ENCODE peak calls at places on chromosomes 11 and 22, in four cellular contexts. One of them, this sample, is unnamed.

GRCh38 chr22:23762866-23763578 is at the start of gene C22orf15:
- DNase-seq in fibroblast of mammary gland: no peak
- DNase-seq in fibroblast of the aortic adventitia: peak; percentile 16
- DNase-seq in cardiac muscle cell: no peak
- DNase-seq in this sample: peak; percentile 42

GRCh38 chr11:541433-541885 is 4.1 kb downstream of the LRRC56 start:
- DNase-seq in fibroblast of mammary gland: no peak
- DNase-seq in fibroblast of the aortic adventitia: no peak
- DNase-seq in cardiac muscle cell: no peak
- DNase-seq in this sample: no peak

GRCh38 chr11:62805991-62806441 is 776 bp upstream of the NXF1 start:
- DNase-seq in fibroblast of mammary gland: no peak
- DNase-seq in fibroblast of the aortic adventitia: no peak
- DNase-seq in cardiac muscle cell: no peak
- DNase-seq in this sample: peak; percentile 41

GRCh38 chr11:12744831-12745502 is 70.7 kb downstream of the TEAD1 start:
- DNase-seq in fibroblast of mammary gland: no peak
- DNase-seq in fibroblast of the aortic adventitia: no peak
- DNase-seq in cardiac muscle cell: peak; percentile 91
- DNase-seq in this sample: peak; percentile 26

GRCh38 chr22:20758688-20759087 is 15.2 kb upstream of the SERPIND1 start:
- DNase-seq in fibroblast of mammary gland: no peak
- DNase-seq in fibroblast of the aortic adventitia: no peak
- DNase-seq in cardiac muscle cell: no peak
- DNase-seq in this sample: no peak

GRCh38 chr11:117458275-117459120 is 130.8 kb downstream of the CEP164 start:
- DNase-seq in fibroblast of mammary gland: no peak
- DNase-seq in fibroblast of the aortic adventitia: no peak
- DNase-seq in cardiac muscle cell: no peak
- DNase-seq in this sample: no peak

GRCh38 chr11:23727821-23728220 is 769.0 kb upstream of the LUZP2 start:
- DNase-seq in fibroblast of mammary gland: peak; percentile 50
- DNase-seq in fibroblast of the aortic adventitia: peak; percentile 10
- DNase-seq in cardiac muscle cell: peak; percentile 27
- DNase-seq in this sample: peak; percentile 90

GRCh38 chr22:38963872-38964271 is 6.5 kb downstream of the APOBEC3A start:
- DNase-seq in fibroblast of mammary gland: no peak
- DNase-seq in fibroblast of the aortic adventitia: no peak
- DNase-seq in cardiac muscle cell: no peak
- DNase-seq in this sample: no peak

GRCh38 chr11:128379587-128380279 is 207.6 kb downstream of the ETS1 start:
- DNase-seq in fibroblast of mammary gland: no peak
- DNase-seq in fibroblast of the aortic adventitia: no peak
- DNase-seq in cardiac muscle cell: peak; percentile 31
- DNase-seq in this sample: no peak

GRCh38 chr22:24066872-24067271 is 55.8 kb downstream of the CABIN1 start:
- DNase-seq in fibroblast of mammary gland: no peak
- DNase-seq in fibroblast of the aortic adventitia: no peak
- DNase-seq in cardiac muscle cell: no peak
- DNase-seq in this sample: no peak

GRCh38 chr11:98549571-98549970 is 471.2 kb upstream of the CNTN5 start:
- DNase-seq in fibroblast of mammary gland: no peak
- DNase-seq in fibroblast of the aortic adventitia: no peak
- DNase-seq in cardiac muscle cell: no peak
- DNase-seq in this sample: no peak

GRCh38 chr11:117691501-117691900 is 105.5 kb downstream of the DSCAML1 start:
- DNase-seq in fibroblast of mammary gland: no peak
- DNase-seq in fibroblast of the aortic adventitia: no peak
- DNase-seq in cardiac muscle cell: no peak
- DNase-seq in this sample: no peak

GRCh38 chr11:44213148-44213547 is 96.8 kb downstream of the ALX4 start:
- DNase-seq in fibroblast of mammary gland: no peak
- DNase-seq in fibroblast of the aortic adventitia: no peak
- DNase-seq in cardiac muscle cell: no peak
- DNase-seq in this sample: no peak

GRCh38 chr22:28560005-28560742 is 119.5 kb downstream of the TTC28 start:
- DNase-seq in fibroblast of mammary gland: peak; percentile 75
- DNase-seq in fibroblast of the aortic adventitia: peak; percentile 78
- DNase-seq in cardiac muscle cell: no peak
- DNase-seq in this sample: peak; percentile 46

GRCh38 chr22:36860821-36861659 is at the start of gene NCF4:
- DNase-seq in fibroblast of mammary gland: no peak
- DNase-seq in fibroblast of the aortic adventitia: no peak
- DNase-seq in cardiac muscle cell: no peak
- DNase-seq in this sample: no peak

GRCh38 chr22:27667121-27667843 is 134.3 kb downstream of the MN1 start:
- DNase-seq in fibroblast of mammary gland: no peak
- DNase-seq in fibroblast of the aortic adventitia: peak; percentile 58
- DNase-seq in cardiac muscle cell: peak; percentile 74
- DNase-seq in this sample: no peak

GRCh38 chr11:62491571-62492329 is 54.9 kb downstream of the AHNAK start:
- DNase-seq in fibroblast of mammary gland: no peak
- DNase-seq in fibroblast of the aortic adventitia: no peak
- DNase-seq in cardiac muscle cell: no peak
- DNase-seq in this sample: no peak

GRCh38 chr11:105092255-105093239 is 47.0 kb downstream of the CARD18 start:
- DNase-seq in fibroblast of mammary gland: peak; percentile 9
- DNase-seq in fibroblast of the aortic adventitia: peak; percentile 32
- DNase-seq in cardiac muscle cell: no peak
- DNase-seq in this sample: no peak

GRCh38 chr22:24426859-24427499 is 420 bp upstream of the ADORA2A start:
- DNase-seq in fibroblast of mammary gland: no peak
- DNase-seq in fibroblast of the aortic adventitia: no peak
- DNase-seq in cardiac muscle cell: no peak
- DNase-seq in this sample: no peak

GRCh38 chr22:43127166-43127908 is 15.9 kb downstream of the MCAT start:
- DNase-seq in fibroblast of mammary gland: no peak
- DNase-seq in fibroblast of the aortic adventitia: no peak
- DNase-seq in cardiac muscle cell: no peak
- DNase-seq in this sample: no peak

GRCh38 chr11:117816151-117816741 is 8.3 kb downstream of the FXYD2 start:
- DNase-seq in fibroblast of mammary gland: peak; percentile 58
- DNase-seq in fibroblast of the aortic adventitia: peak; percentile 52
- DNase-seq in cardiac muscle cell: peak; percentile 64
- DNase-seq in this sample: no peak

GRCh38 chr11:74018331-74019005 is 9.6 kb upstream of the UCP3 start:
- DNase-seq in fibroblast of mammary gland: peak; percentile 96
- DNase-seq in fibroblast of the aortic adventitia: peak; percentile 91
- DNase-seq in cardiac muscle cell: peak; percentile 33
- DNase-seq in this sample: peak; percentile 96

GRCh38 chr11:128095459-128096096 is 491.8 kb downstream of the ETS1 start:
- DNase-seq in fibroblast of mammary gland: peak; percentile 69
- DNase-seq in fibroblast of the aortic adventitia: peak; percentile 74
- DNase-seq in cardiac muscle cell: no peak
- DNase-seq in this sample: peak; percentile 91

GRCh38 chr22:21741059-21741458 is 5.5 kb upstream of the YPEL1 start:
- DNase-seq in fibroblast of mammary gland: no peak
- DNase-seq in fibroblast of the aortic adventitia: no peak
- DNase-seq in cardiac muscle cell: no peak
- DNase-seq in this sample: no peak

GRCh38 chr11:92159931-92160330 is 64.7 kb upstream of the FAT3 start:
- DNase-seq in fibroblast of mammary gland: no peak
- DNase-seq in fibroblast of the aortic adventitia: no peak
- DNase-seq in cardiac muscle cell: no peak
- DNase-seq in this sample: no peak

GRCh38 chr22:30062934-30063333 is 17.3 kb upstream of the HORMAD2 start:
- DNase-seq in fibroblast of mammary gland: no peak
- DNase-seq in fibroblast of the aortic adventitia: no peak
- DNase-seq in cardiac muscle cell: no peak
- DNase-seq in this sample: no peak

GRCh38 chr11:118785362-118785761 is 5.6 kb downstream of the DDX6 start:
- DNase-seq in fibroblast of mammary gland: peak; percentile 68
- DNase-seq in fibroblast of the aortic adventitia: peak; percentile 57
- DNase-seq in cardiac muscle cell: no peak
- DNase-seq in this sample: peak; percentile 41

GRCh38 chr11:94639901-94640721 is 72.9 kb downstream of the PIWIL4 start:
- DNase-seq in fibroblast of mammary gland: no peak
- DNase-seq in fibroblast of the aortic adventitia: no peak
- DNase-seq in cardiac muscle cell: no peak
- DNase-seq in this sample: no peak

GRCh38 chr11:94638278-94638901 is 71.2 kb downstream of the PIWIL4 start:
- DNase-seq in fibroblast of mammary gland: no peak
- DNase-seq in fibroblast of the aortic adventitia: no peak
- DNase-seq in cardiac muscle cell: no peak
- DNase-seq in this sample: peak; percentile 34

GRCh38 chr11:94636388-94636787 is 69.2 kb downstream of the PIWIL4 start:
- DNase-seq in fibroblast of mammary gland: no peak
- DNase-seq in fibroblast of the aortic adventitia: no peak
- DNase-seq in cardiac muscle cell: no peak
- DNase-seq in this sample: no peak

GRCh38 chr11:94641167-94641761 is 74.1 kb downstream of the PIWIL4 start:
- DNase-seq in fibroblast of mammary gland: peak; percentile 15
- DNase-seq in fibroblast of the aortic adventitia: peak; percentile 19
- DNase-seq in cardiac muscle cell: no peak
- DNase-seq in this sample: no peak

DNA sequence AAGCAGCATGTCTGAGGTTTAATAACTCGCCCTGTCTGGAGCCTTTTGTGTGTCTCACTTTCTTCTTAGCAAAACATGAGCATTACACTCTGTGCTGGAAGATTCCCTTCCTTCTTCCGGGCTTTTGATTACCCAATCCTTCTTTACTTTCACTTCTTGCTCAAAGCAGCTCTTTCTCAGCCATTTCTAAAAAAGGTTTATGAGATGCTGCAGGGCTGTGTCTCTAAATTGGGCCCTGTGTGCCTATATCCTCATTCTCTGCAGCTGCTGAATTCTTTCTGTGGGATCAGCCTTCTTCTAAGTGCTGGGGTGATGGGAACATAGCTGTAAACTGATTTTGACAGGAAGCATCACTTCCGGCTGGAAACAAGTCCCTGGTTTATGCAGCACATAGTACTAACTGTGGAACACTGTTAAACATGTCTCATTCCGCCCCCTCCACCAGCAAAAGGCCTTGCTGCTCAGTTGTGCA is 71.8 kb downstream of the PIWIL4 start:
- DNase-seq in fibroblast of mammary gland: peak; percentile 47
- DNase-seq in fibroblast of the aortic adventitia: peak; percentile 61
- DNase-seq in cardiac muscle cell: no peak
- DNase-seq in this sample: peak; percentile 75
- H3K4me3 ChIP-seq in fibroblast of mammary gland: no peak overlapping the region
- H3K4me3 ChIP-seq in fibroblast of the aortic adventitia: no peak overlapping the region
- H3K4me3 ChIP-seq in cardiac muscle cell: no peak overlapping the region
- H3K4me3 ChIP-seq in this sample: no peak overlapping the region

DNA sequence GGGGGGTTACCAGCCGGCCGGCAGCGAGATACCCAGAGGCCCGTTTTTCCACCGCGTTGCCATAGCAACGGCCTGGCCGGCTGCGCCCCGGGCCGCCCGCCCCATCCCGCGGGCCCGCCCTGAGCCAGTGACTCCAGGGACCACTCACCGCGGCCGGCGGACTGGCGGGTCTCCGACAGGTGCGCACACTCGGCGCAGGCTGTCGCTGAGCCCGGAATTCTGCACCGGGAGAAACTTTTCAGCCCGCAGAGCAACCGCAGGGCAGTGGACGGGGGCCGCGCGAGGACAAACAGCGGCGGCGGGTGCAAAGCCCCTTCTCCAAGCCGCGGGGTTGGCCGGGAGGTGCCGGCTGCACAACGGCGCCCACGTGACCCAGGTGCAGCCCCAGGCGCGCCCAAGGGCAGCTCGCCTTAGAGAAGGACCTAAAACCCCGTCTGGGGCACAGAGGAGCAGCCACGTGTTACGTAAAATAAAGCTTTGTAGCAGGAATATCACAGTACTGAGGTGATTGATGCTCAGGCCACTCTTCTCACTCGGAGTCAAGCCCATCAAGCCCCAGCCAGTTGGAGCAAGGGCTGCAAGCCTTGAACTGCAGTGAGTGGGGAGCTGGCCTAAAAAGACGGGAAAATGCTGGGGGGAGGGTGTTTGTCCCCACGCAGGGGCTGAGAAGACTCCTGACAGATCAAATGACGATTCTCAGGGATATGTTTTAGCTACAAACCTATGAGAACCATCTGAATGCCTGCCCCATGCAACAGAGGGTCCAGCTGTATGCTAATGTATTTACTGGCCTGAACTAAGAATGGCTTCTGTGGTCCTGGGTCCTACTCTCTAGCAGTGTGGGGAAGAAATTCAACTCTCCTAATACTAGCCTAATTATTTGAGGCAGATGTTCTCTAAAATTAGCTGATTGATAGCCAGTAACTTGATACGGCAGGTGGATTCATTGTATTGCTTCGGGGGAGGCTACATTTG is at the start of gene STK33:
- DNase-seq in fibroblast of mammary gland: peak; percentile 30
- DNase-seq in fibroblast of the aortic adventitia: no peak
- DNase-seq in cardiac muscle cell: peak; percentile 85
- DNase-seq in this sample: peak; percentile 19
- TF ChIP-seq CTCF in fibroblast of mammary gland: no peak
- TF ChIP-seq CTCF in fibroblast of the aortic adventitia: no peak
- TF ChIP-seq CTCF in cardiac muscle cell: no peak
- TF ChIP-seq CTCF in this sample: no peak

DNA sequence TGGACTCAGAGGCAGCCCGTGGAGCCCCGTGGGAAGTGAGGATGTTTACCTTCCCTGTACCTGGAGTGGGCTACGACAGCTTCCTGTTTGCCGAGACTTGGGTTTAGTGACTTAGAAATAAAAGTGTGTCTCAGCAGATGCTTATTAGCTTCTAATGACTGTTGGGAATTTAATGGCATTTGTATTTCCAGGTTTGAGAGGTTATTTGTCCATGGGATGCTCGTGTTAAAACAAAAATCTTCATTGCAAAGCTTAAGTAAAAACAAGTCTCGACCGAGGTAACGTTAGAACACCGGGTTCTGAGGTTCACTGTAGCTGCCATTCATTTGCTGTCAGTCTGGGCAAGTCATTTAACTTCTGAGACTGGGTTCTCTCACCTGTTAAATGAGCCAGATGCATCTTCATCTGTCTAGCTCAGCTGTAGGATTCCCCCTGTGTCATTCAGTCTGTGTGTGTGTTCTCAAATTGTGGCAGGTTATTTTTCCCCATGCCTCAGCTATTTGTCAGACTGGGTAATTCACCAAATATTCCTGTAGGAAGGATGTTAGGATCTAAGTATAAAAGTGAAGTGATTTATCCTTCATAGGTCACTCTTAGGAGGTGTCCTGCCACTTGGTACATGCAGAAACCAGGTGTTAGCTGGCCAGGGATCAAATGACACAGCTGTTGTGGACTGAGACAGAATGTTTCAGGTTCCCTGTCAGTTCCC is 790 bp downstream of the EI24 start:
- DNase-seq in fibroblast of mammary gland: peak; percentile 27
- DNase-seq in fibroblast of the aortic adventitia: no peak
- DNase-seq in cardiac muscle cell: no peak
- DNase-seq in this sample: peak; percentile 9
- H3K4me3 ChIP-seq in fibroblast of mammary gland: peak overlapping the region; percentile 77
- H3K4me3 ChIP-seq in fibroblast of the aortic adventitia: peak overlapping the region; percentile 80
- H3K4me3 ChIP-seq in cardiac muscle cell: peak overlapping the region; percentile 75
- H3K4me3 ChIP-seq in this sample: peak overlapping the region; percentile 90

DNA sequence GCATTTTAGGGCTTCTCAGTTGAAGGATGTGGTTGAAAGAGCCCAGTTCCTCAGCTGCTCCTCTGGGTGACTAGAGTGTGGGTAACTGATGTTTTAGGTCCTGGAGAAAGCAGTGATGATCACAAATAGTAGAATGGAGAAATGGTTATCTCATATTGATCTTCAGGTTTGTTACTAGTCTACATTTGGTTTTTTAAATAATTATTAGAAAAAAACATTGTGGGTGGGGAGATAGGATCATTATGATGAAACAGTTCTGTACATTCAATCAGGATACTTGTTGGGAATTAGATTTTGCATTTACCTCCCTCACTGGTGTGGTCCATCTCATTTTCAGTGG is 24.9 kb downstream of the SREBF2 start:
- DNase-seq in fibroblast of mammary gland: no peak
- DNase-seq in fibroblast of the aortic adventitia: no peak
- DNase-seq in cardiac muscle cell: no peak
- DNase-seq in this sample: no peak
- TF ChIP-seq CTCF in fibroblast of mammary gland: no peak
- TF ChIP-seq CTCF in fibroblast of the aortic adventitia: no peak
- TF ChIP-seq CTCF in cardiac muscle cell: no peak
- TF ChIP-seq CTCF in this sample: no peak